ENCODE peak calls at places on chromosomes 2 and 18, in eight cellular contexts. One of them, this sample, is unnamed. For H3K4me1, the result is how much of the 10 kb centered on the place peaks cover.

GRCh38 chr2:45643095-45643494 is 8.4 kb upstream of the PRKCE start:
- DNase-seq in H9: peak
- DNase-seq in NT2/D1: no peak
- DNase-seq in BE2C: no peak
- DNase-seq in tibial nerve: no peak
- DNase-seq in OCI-LY7: no peak
- DNase-seq in body of pancreas: no peak
- DNase-seq in pancreas: no peak
- DNase-seq in this sample: peak

GRCh38 chr2:39547811-39548719 is 111.0 kb upstream of the MAP4K3 start:
- DNase-seq in H9: no peak
- DNase-seq in BE2C: no peak
- DNase-seq in OCI-LY7: no peak
- DNase-seq in pancreas: no peak
- DNase-seq in tibial nerve: no peak
- DNase-seq in NT2/D1: no peak
- DNase-seq in body of pancreas: no peak
- DNase-seq in this sample: no peak

GRCh38 chr2:46179037-46179621 is 118.1 kb upstream of the EPAS1 start:
- DNase-seq in tibial nerve: peak
- DNase-seq in H9: no peak
- DNase-seq in BE2C: peak
- DNase-seq in NT2/D1: no peak
- DNase-seq in OCI-LY7: no peak
- DNase-seq in body of pancreas: peak
- DNase-seq in pancreas: peak
- DNase-seq in this sample: peak

GRCh38 chr2:159096896-159097295 is 128.5 kb downstream of the TANC1 start:
- DNase-seq in NT2/D1: no peak
- DNase-seq in OCI-LY7: no peak
- DNase-seq in H9: no peak
- DNase-seq in tibial nerve: no peak
- DNase-seq in body of pancreas: no peak
- DNase-seq in pancreas: no peak
- DNase-seq in BE2C: no peak
- DNase-seq in this sample: no peak

GRCh38 chr18:50606609-50607008 is 46.7 kb downstream of the MAPK4 start:
- DNase-seq in NT2/D1: no peak
- DNase-seq in BE2C: no peak
- DNase-seq in H9: no peak
- DNase-seq in tibial nerve: no peak
- DNase-seq in OCI-LY7: no peak
- DNase-seq in body of pancreas: no peak
- DNase-seq in pancreas: no peak
- DNase-seq in this sample: no peak

GRCh38 chr18:32378705-32379104 is 92.0 kb downstream of the GAREM1 start:
- DNase-seq in tibial nerve: no peak
- DNase-seq in OCI-LY7: no peak
- DNase-seq in body of pancreas: peak
- DNase-seq in BE2C: no peak
- DNase-seq in NT2/D1: no peak
- DNase-seq in pancreas: peak
- DNase-seq in H9: no peak
- DNase-seq in this sample: no peak

GRCh38 chr18:35386600-35387366 is 9.6 kb upstream of the ZNF396 start:
- DNase-seq in tibial nerve: peak
- DNase-seq in NT2/D1: peak
- DNase-seq in body of pancreas: peak
- DNase-seq in BE2C: peak
- DNase-seq in pancreas: peak
- DNase-seq in OCI-LY7: peak
- DNase-seq in H9: peak
- DNase-seq in this sample: peak

GRCh38 chr2:220674033-220674432 is 898.1 kb downstream of the EPHA4 start:
- DNase-seq in H9: no peak
- DNase-seq in tibial nerve: no peak
- DNase-seq in body of pancreas: no peak
- DNase-seq in NT2/D1: no peak
- DNase-seq in pancreas: no peak
- DNase-seq in OCI-LY7: no peak
- DNase-seq in BE2C: no peak
- DNase-seq in this sample: no peak

GRCh38 chr18:36333418-36333817 is 35.9 kb downstream of the FHOD3 start:
- DNase-seq in pancreas: no peak
- DNase-seq in body of pancreas: no peak
- DNase-seq in BE2C: no peak
- DNase-seq in tibial nerve: no peak
- DNase-seq in OCI-LY7: no peak
- DNase-seq in H9: no peak
- DNase-seq in NT2/D1: no peak
- DNase-seq in this sample: no peak

GRCh38 chr2:222033541-222033940 is 265.3 kb downstream of the PAX3 start:
- DNase-seq in NT2/D1: no peak
- DNase-seq in tibial nerve: no peak
- DNase-seq in BE2C: no peak
- DNase-seq in body of pancreas: no peak
- DNase-seq in OCI-LY7: no peak
- DNase-seq in pancreas: no peak
- DNase-seq in H9: no peak
- DNase-seq in this sample: no peak

GRCh38 chr2:208929489-208929864 is 494.4 kb upstream of the MAP2 start:
- DNase-seq in pancreas: no peak
- DNase-seq in H9: no peak
- DNase-seq in tibial nerve: no peak
- DNase-seq in NT2/D1: no peak
- DNase-seq in body of pancreas: no peak
- DNase-seq in BE2C: no peak
- DNase-seq in OCI-LY7: no peak
- DNase-seq in this sample: no peak

GRCh38 chr2:103594823-103595222 is 833.0 kb downstream of the TMEM182 start:
- DNase-seq in OCI-LY7: no peak
- DNase-seq in body of pancreas: no peak
- DNase-seq in pancreas: no peak
- DNase-seq in H9: no peak
- DNase-seq in tibial nerve: no peak
- DNase-seq in BE2C: no peak
- DNase-seq in NT2/D1: no peak
- DNase-seq in this sample: no peak

GRCh38 chr2:127565261-127566138 is 30.0 kb downstream of the MYO7B start:
- DNase-seq in BE2C: no peak
- DNase-seq in NT2/D1: no peak
- DNase-seq in tibial nerve: no peak
- DNase-seq in body of pancreas: no peak
- DNase-seq in OCI-LY7: no peak
- DNase-seq in H9: peak
- DNase-seq in pancreas: no peak
- DNase-seq in this sample: no peak

GRCh38 chr2:215567504-215567903 is 131.6 kb upstream of the FN1 start:
- DNase-seq in tibial nerve: no peak
- DNase-seq in NT2/D1: no peak
- DNase-seq in pancreas: no peak
- DNase-seq in H9: no peak
- DNase-seq in body of pancreas: no peak
- DNase-seq in BE2C: no peak
- DNase-seq in OCI-LY7: no peak
- DNase-seq in this sample: no peak

GRCh38 chr2:226483143-226483542 is 316.5 kb downstream of the IRS1 start:
- DNase-seq in BE2C: no peak
- DNase-seq in pancreas: no peak
- DNase-seq in H9: no peak
- DNase-seq in OCI-LY7: no peak
- DNase-seq in NT2/D1: no peak
- DNase-seq in tibial nerve: no peak
- DNase-seq in body of pancreas: no peak
- DNase-seq in this sample: no peak

GRCh38 chr18:6281874-6282273 is 132.8 kb downstream of the L3MBTL4 start:
- DNase-seq in tibial nerve: no peak
- DNase-seq in NT2/D1: no peak
- DNase-seq in body of pancreas: no peak
- DNase-seq in pancreas: no peak
- DNase-seq in OCI-LY7: no peak
- DNase-seq in H9: no peak
- DNase-seq in BE2C: no peak
- DNase-seq in this sample: no peak

DNA sequence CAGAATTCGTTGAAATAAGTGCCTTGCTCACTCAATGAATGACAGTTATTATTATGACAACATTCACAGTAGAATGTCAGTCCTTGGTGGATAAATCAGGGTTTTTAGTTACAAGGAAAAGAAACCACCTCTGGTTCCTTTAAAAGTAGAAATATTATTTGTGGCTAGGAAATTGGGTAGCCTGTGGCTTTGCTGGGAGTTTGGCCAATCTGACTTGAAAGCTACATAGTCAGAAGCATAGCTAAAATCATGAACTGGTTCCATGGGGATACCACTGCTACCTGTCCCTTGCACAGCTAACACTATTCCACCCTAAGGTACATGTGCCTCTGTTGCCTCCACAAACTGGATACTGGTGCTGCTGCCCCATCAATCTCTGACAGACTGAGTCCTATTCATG is 12.8 kb upstream of the SMCHD1 start:
- DNase-seq in tibial nerve: no peak
- DNase-seq in H9: no peak
- DNase-seq in BE2C: no peak
- DNase-seq in body of pancreas: no peak
- DNase-seq in NT2/D1: no peak
- DNase-seq in pancreas: no peak
- DNase-seq in OCI-LY7: no peak
- DNase-seq in this sample: no peak
- H3K4me1 ChIP-seq in tibial nerve: under half
- H3K4me1 ChIP-seq in H9: under half
- H3K4me1 ChIP-seq in BE2C: under half
- H3K4me1 ChIP-seq in body of pancreas: under half
- H3K4me1 ChIP-seq in NT2/D1: under half
- H3K4me1 ChIP-seq in pancreas: under half
- H3K4me1 ChIP-seq in OCI-LY7: half or more
- H3K4me1 ChIP-seq in this sample: under half

DNA sequence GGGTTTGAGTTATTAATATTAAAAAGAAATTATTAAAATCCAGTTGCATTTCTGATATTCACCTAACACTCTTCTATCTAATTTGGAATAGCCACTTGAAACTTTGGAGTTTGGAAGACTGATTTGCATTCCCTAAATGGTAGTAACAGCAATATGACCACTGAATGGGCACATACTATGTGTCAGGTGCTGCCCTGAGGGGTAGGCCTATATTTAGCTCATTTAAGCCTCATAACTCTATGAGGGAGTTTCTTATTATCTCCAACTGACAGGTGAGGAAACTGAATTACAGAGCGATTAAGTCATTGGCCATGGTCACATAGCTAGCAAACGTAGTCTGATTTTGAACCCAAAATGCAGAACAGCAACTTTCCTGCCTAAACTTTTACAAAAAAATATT is 77.3 kb downstream of the VWA3B start:
- DNase-seq in body of pancreas: no peak
- DNase-seq in H9: no peak
- DNase-seq in BE2C: no peak
- DNase-seq in pancreas: no peak
- DNase-seq in NT2/D1: no peak
- DNase-seq in OCI-LY7: no peak
- DNase-seq in tibial nerve: no peak
- DNase-seq in this sample: no peak
- H3K4me1 ChIP-seq in body of pancreas: under half
- H3K4me1 ChIP-seq in H9: under half
- H3K4me1 ChIP-seq in BE2C: under half
- H3K4me1 ChIP-seq in pancreas: under half
- H3K4me1 ChIP-seq in NT2/D1: under half
- H3K4me1 ChIP-seq in OCI-LY7: under half
- H3K4me1 ChIP-seq in tibial nerve: under half
- H3K4me1 ChIP-seq in this sample: under half

GRCh38 chr2:237687666-237688065 is 60.3 kb downstream of the LRRFIP1 start:
- DNase-seq in OCI-LY7: no peak
- DNase-seq in NT2/D1: no peak
- DNase-seq in body of pancreas: peak
- DNase-seq in pancreas: no peak
- DNase-seq in BE2C: no peak
- DNase-seq in tibial nerve: peak
- DNase-seq in H9: no peak
- DNase-seq in this sample: peak

GRCh38 chr2:237691908-237692600 is 64.7 kb downstream of the LRRFIP1 start:
- DNase-seq in BE2C: peak
- DNase-seq in body of pancreas: peak
- DNase-seq in pancreas: peak
- DNase-seq in NT2/D1: peak
- DNase-seq in OCI-LY7: peak
- DNase-seq in tibial nerve: peak
- DNase-seq in H9: peak
- DNase-seq in this sample: peak

GRCh38 chr2:237688081-237688480 is 60.7 kb downstream of the LRRFIP1 start:
- DNase-seq in H9: no peak
- DNase-seq in NT2/D1: no peak
- DNase-seq in body of pancreas: no peak
- DNase-seq in OCI-LY7: no peak
- DNase-seq in pancreas: no peak
- DNase-seq in tibial nerve: no peak
- DNase-seq in BE2C: no peak
- DNase-seq in this sample: no peak

GRCh38 chr2:237691200-237691907 is 64.0 kb downstream of the LRRFIP1 start:
- DNase-seq in BE2C: no peak
- DNase-seq in NT2/D1: no peak
- DNase-seq in OCI-LY7: peak
- DNase-seq in tibial nerve: no peak
- DNase-seq in pancreas: no peak
- DNase-seq in body of pancreas: peak
- DNase-seq in H9: peak
- DNase-seq in this sample: no peak

GRCh38 chr2:237689569-237690131 is 62.3 kb downstream of the LRRFIP1 start:
- DNase-seq in NT2/D1: no peak
- DNase-seq in BE2C: no peak
- DNase-seq in pancreas: no peak
- DNase-seq in OCI-LY7: no peak
- DNase-seq in tibial nerve: no peak
- DNase-seq in H9: no peak
- DNase-seq in body of pancreas: peak
- DNase-seq in this sample: peak
- H3K4me1 ChIP-seq in NT2/D1: under half
- H3K4me1 ChIP-seq in BE2C: under half
- H3K4me1 ChIP-seq in pancreas: under half
- H3K4me1 ChIP-seq in OCI-LY7: under half
- H3K4me1 ChIP-seq in tibial nerve: under half
- H3K4me1 ChIP-seq in H9: under half
- H3K4me1 ChIP-seq in body of pancreas: under half
- H3K4me1 ChIP-seq in this sample: under half

GRCh38 chr2:217929294-217929671 is 73.5 kb downstream of the TNS1 start:
- DNase-seq in tibial nerve: no peak
- DNase-seq in NT2/D1: no peak
- DNase-seq in H9: no peak
- DNase-seq in OCI-LY7: no peak
- DNase-seq in pancreas: no peak
- DNase-seq in BE2C: no peak
- DNase-seq in body of pancreas: no peak
- DNase-seq in this sample: no peak
- H3K4me1 ChIP-seq in tibial nerve: half or more
- H3K4me1 ChIP-seq in NT2/D1: under half
- H3K4me1 ChIP-seq in H9: under half
- H3K4me1 ChIP-seq in OCI-LY7: under half
- H3K4me1 ChIP-seq in pancreas: half or more
- H3K4me1 ChIP-seq in BE2C: under half
- H3K4me1 ChIP-seq in body of pancreas: half or more
- H3K4me1 ChIP-seq in this sample: half or more

This sample was measured in uterus.